ENCODE peak calls at places on chromosomes 7 and 10, in ten cellular contexts. B is NCI-H1092 treated with DMSO at 0.1 percent for 48 hours; R is HL-60; X is CD8-positive, alpha-beta memory T cell; M is thoracic aorta; A is stimulated activated CD8-positive, alpha-beta memory T cell treated with anti-CD3 and anti-CD28 coated beads, Interleukin-4, amount 100 ng/mL, for 48 hours; T is NCI-H2029; L is stimulated activated CD4-positive, alpha-beta T cell treated with anti-CD3 and anti-CD28 coated beads, Interleukin-12 subunit alpha, Interleukin-12 subunit beta, amount 100 ng/mL, for 24 hours; S is EH; E is DMS53. D is an unnamed sample.

GRCh38 chr10:79378383-79378646 is 31.0 kb downstream of the PPIF start:
- DNase-seq in B (no peak), R (no peak), X (no peak), M (no peak), A (no peak), T (no peak), L (no peak), S (no peak), E (no peak), D (no peak)

GRCh38 chr10:131162211-131162610 is 149.3 kb downstream of the TCERG1L start:
- DNase-seq in B (no peak), R (no peak), X (no peak), M (no peak), A (no peak), T (no peak), L (no peak), S (no peak), E (no peak), D (no peak)

GRCh38 chr7:28055161-28055544 is 125.4 kb downstream of the JAZF1 start:
- DNase-seq in B (no peak), R (no peak), X (no peak), M (no peak), A (no peak), T (no peak), L (no peak), S (peak; percentile 84), E (no peak), D (peak; percentile 45)

GRCh38 chr7:106452031-106452851 is 167.5 kb upstream of the NAMPT start:
- DNase-seq in B (no peak), R (no peak), X (no peak), M (no peak), A (no peak), T (no peak), L (no peak), S (no peak), E (no peak), D (no peak)

GRCh38 chr7:29989257-29989995 is at the start of gene SCRN1:
- DNase-seq in B (peak; percentile 44), R (no peak), X (no peak), M (no peak), A (peak; percentile 31), T (no peak), L (no peak), S (peak; percentile 50), E (peak; percentile 81), D (no peak)

GRCh38 chr10:102642553-102643345 is 1.5 kb upstream of the TRIM8 start:
- DNase-seq in B (peak; percentile 43), R (no peak), X (peak; percentile 76), M (no peak), A (peak; percentile 62), T (no peak), L (no peak), S (peak; percentile 81), E (peak; percentile 82), D (no peak)

GRCh38 chr7:1643270-1644092 is 26.6 kb upstream of the ELFN1 start:
- DNase-seq in B (no peak), R (no peak), X (no peak), M (no peak), A (no peak), T (no peak), L (no peak), S (no peak), E (no peak), D (no peak)

GRCh38 chr10:80493482-80494021 is 39.4 kb downstream of the TSPAN14 start:
- DNase-seq in B (no peak), R (no peak), X (no peak), M (no peak), A (no peak), T (no peak), L (no peak), S (peak; percentile 29), E (peak; percentile 11), D (peak; percentile 50)

GRCh38 chr10:60917331-60918280 is 26.4 kb downstream of the RHOBTB1 start:
- DNase-seq in B (no peak), R (no peak), X (no peak), M (no peak), A (no peak), T (no peak), L (no peak), S (peak; percentile 58), E (no peak), D (peak; percentile 59)

GRCh38 chr10:114879093-114879492 is 57.5 kb downstream of the FHIP2A start:
- DNase-seq in B (no peak), R (no peak), X (no peak), M (no peak), A (no peak), T (no peak), L (no peak), S (no peak), E (no peak), D (no peak)

GRCh38 chr10:30241422-30242110 is 107.5 kb downstream of the MTPAP start:
- DNase-seq in B (no peak), R (no peak), X (no peak), M (no peak), A (no peak), T (no peak), L (no peak), S (no peak), E (no peak), D (no peak)

GRCh38 chr7:108020585-108020984 is 17.6 kb upstream of the LAMB1 start:
- DNase-seq in B (no peak), R (no peak), X (no peak), M (no peak), A (no peak), T (no peak), L (no peak), S (no peak), E (no peak), D (no peak)

GRCh38 chr7:57215423-57215822 is 83.2 kb upstream of the ZNF479 start:
- DNase-seq in B (no peak), R (no peak), X (no peak), M (no peak), A (no peak), T (no peak), L (no peak), S (no peak), E (no peak), D (no peak)

GRCh38 chr10:12605580-12606405 is 256.4 kb downstream of the CAMK1D start:
- DNase-seq in B (peak; percentile 85), R (no peak), X (peak; percentile 53), M (peak; percentile 19), A (peak; percentile 66), T (peak; percentile 79), L (peak; percentile 8), S (peak; percentile 41), E (peak; percentile 98), D (peak; percentile 40)

GRCh38 chr10:114271779-114272167 is 32.7 kb downstream of the VWA2 start:
- DNase-seq in B (no peak), R (no peak), X (no peak), M (peak; percentile 17), A (no peak), T (no peak), L (no peak), S (peak; percentile 96), E (peak; percentile 11), D (peak; percentile 98)

GRCh38 chr7:87000344-87000743 is 59.1 kb downstream of the ELAPOR2 start:
- DNase-seq in B (no peak), R (no peak), X (no peak), M (no peak), A (no peak), T (no peak), L (no peak), S (peak; percentile 7), E (no peak), D (no peak)

GRCh38 chr7:139762886-139763285 is 14.9 kb downstream of the HIPK2 start:
- DNase-seq in B (no peak), R (no peak), X (no peak), M (no peak), A (no peak), T (no peak), L (no peak), S (peak; percentile 78), E (peak; percentile 36), D (peak; percentile 59)

GRCh38 chr7:74526780-74527179 is 73.1 kb downstream of the GTF2IRD1 start:
- DNase-seq in B (no peak), R (no peak), X (no peak), M (no peak), A (no peak), T (no peak), L (no peak), S (no peak), E (peak; percentile 35), D (no peak)

GRCh38 chr7:79504607-79505389 is 51.3 kb upstream of the MAGI2 start:
- DNase-seq in B (no peak), R (no peak), X (no peak), M (no peak), A (no peak), T (no peak), L (no peak), S (peak; percentile 36), E (no peak), D (peak; percentile 36)

GRCh38 chr7:50792342-50793114 is 9.8 kb upstream of the GRB10 start:
- DNase-seq in B (no peak), R (no peak), X (no peak), M (no peak), A (peak; percentile 32), T (no peak), L (no peak), S (peak; percentile 75), E (peak; percentile 54), D (peak; percentile 57)

GRCh38 chr10:30821269-30821993 is 191.9 kb upstream of the LYZL2 start:
- DNase-seq in B (no peak), R (no peak), X (no peak), M (no peak), A (no peak), T (no peak), L (no peak), S (peak; percentile 38), E (no peak), D (peak; percentile 28)

GRCh38 chr10:102120987-102121738 is 995 bp upstream of the LDB1 start:
- DNase-seq in B (no peak), R (no peak), X (peak; percentile 58), M (peak; percentile 43), A (peak; percentile 41), T (no peak), L (no peak), S (peak; percentile 91), E (no peak), D (peak; percentile 71)

GRCh38 chr10:78301891-78302738 is 268.5 kb downstream of the RPS24 start:
- DNase-seq in B (peak; percentile 14), R (no peak), X (no peak), M (no peak), A (peak; percentile 19), T (no peak), L (no peak), S (no peak), E (peak; percentile 59), D (no peak)

GRCh38 chr7:128937647-128938523 is at the start of gene IRF5:
- DNase-seq in B (peak; percentile 30), R (no peak), X (no peak), M (no peak), A (no peak), T (no peak), L (no peak), S (peak; percentile 9), E (peak; percentile 88), D (no peak)

GRCh38 chr10:1418031-1418550 is 319.2 kb downstream of the ADARB2 start:
- DNase-seq in B (no peak), R (no peak), X (no peak), M (no peak), A (no peak), T (no peak), L (no peak), S (no peak), E (no peak), D (no peak)

GRCh38 chr7:44111759-44112158 is 7.6 kb downstream of the AEBP1 start:
- DNase-seq in B (no peak), R (no peak), X (no peak), M (no peak), A (no peak), T (no peak), L (no peak), S (no peak), E (peak; percentile 87), D (no peak)

GRCh38 chr10:78764436-78764835 is 304.3 kb upstream of the ZMIZ1 start:
- DNase-seq in B (no peak), R (no peak), X (no peak), M (no peak), A (peak; percentile 39), T (no peak), L (no peak), S (no peak), E (no peak), D (no peak)

GRCh38 chr10:113538131-113538530 is 14.7 kb upstream of the HABP2 start:
- DNase-seq in B (no peak), R (no peak), X (no peak), M (no peak), A (no peak), T (no peak), L (no peak), S (peak; percentile 25), E (no peak), D (no peak)

D was measured in astrocyte.